ENCODE peak calls at places on chromosomes 4 and X, in four cellular contexts. One of them, this sample, is unnamed.

GRCh38 chr4:31081375-31081774 is 361.2 kb downstream of the PCDH7 start:
- DNase-seq in NCI-H1694 treated with DMSO at 0.1 percent for 48 hours: no peak
- DNase-seq in left lung: no peak
- DNase-seq in lower lobe of right lung: no peak
- DNase-seq in this sample: no peak

GRCh38 chr4:109065006-109065405 is 237.5 kb downstream of the COL25A1 start:
- DNase-seq in lower lobe of right lung: no peak
- DNase-seq in NCI-H1694 treated with DMSO at 0.1 percent for 48 hours: no peak
- DNase-seq in left lung: no peak
- DNase-seq in this sample: no peak

GRCh38 chr4:1074077-1074476 is 39.3 kb downstream of the RNF212 start:
- DNase-seq in lower lobe of right lung: no peak
- DNase-seq in NCI-H1694 treated with DMSO at 0.1 percent for 48 hours: no peak
- DNase-seq in left lung: no peak
- DNase-seq in this sample: no peak

GRCh38 chr4:40916218-40916555 is 166.4 kb downstream of the NSUN7 start:
- DNase-seq in lower lobe of right lung: no peak
- DNase-seq in left lung: no peak
- DNase-seq in NCI-H1694 treated with DMSO at 0.1 percent for 48 hours: no peak
- DNase-seq in this sample: no peak

GRCh38 chr4:44487341-44487740 is 38.7 kb upstream of the KCTD8 start:
- DNase-seq in NCI-H1694 treated with DMSO at 0.1 percent for 48 hours: no peak
- DNase-seq in left lung: no peak
- DNase-seq in lower lobe of right lung: no peak
- DNase-seq in this sample: no peak

GRCh38 chr4:159764343-159764952 is 661.6 kb downstream of the RAPGEF2 start:
- DNase-seq in NCI-H1694 treated with DMSO at 0.1 percent for 48 hours: peak; percentile 46
- DNase-seq in left lung: no peak
- DNase-seq in lower lobe of right lung: no peak
- DNase-seq in this sample: no peak

GRCh38 chr4:40316782-40317635 is 18.1 kb upstream of the CHRNA9 start:
- DNase-seq in left lung: no peak
- DNase-seq in NCI-H1694 treated with DMSO at 0.1 percent for 48 hours: no peak
- DNase-seq in lower lobe of right lung: no peak
- DNase-seq in this sample: no peak

GRCh38 chrX:7316887-7317286 is 168.9 kb upstream of the PUDP start:
- DNase-seq in left lung: no peak
- DNase-seq in NCI-H1694 treated with DMSO at 0.1 percent for 48 hours: no peak
- DNase-seq in lower lobe of right lung: no peak
- DNase-seq in this sample: no peak

GRCh38 chr4:7654550-7655266 is 220.0 kb upstream of the PSAPL1 start:
- DNase-seq in left lung: peak; percentile 81
- DNase-seq in lower lobe of right lung: peak; percentile 49
- DNase-seq in NCI-H1694 treated with DMSO at 0.1 percent for 48 hours: no peak
- DNase-seq in this sample: peak; percentile 71

This sample was measured in kidney.